ENCODE peak calls at places on chromosomes 13 and 19, in six cellular contexts. Q is left colon, S is astrocyte of the hippocampus, Z is fibroblast of the aortic adventitia, M is HEK293T, Y is choroid plexus epithelial cell. T is an unnamed sample.

GRCh38 chr19:50803633-50804419 is 13.6 kb downstream of the ACP4 start:
- DNase-seq in Q (no peak), S (peak; percentile 20), Z (peak; percentile 9), M (peak; percentile 55), Y (peak; percentile 22), T (no peak)

GRCh38 chr13:96214804-96215445 is 125.0 kb downstream of the HS6ST3 start:
- DNase-seq in Q (no peak), S (no peak), Z (peak; percentile 34), M (no peak), Y (no peak), T (no peak)

GRCh38 chr13:20528451-20528850 is 2.8 kb upstream of the CRYL1 start:
- DNase-seq in Q (no peak), S (no peak), Z (peak; percentile 27), M (no peak), Y (no peak), T (no peak)

GRCh38 chr19:46608178-46608577 is 7.0 kb downstream of the CALM3 start:
- DNase-seq in Q (no peak), S (no peak), Z (no peak), M (no peak), Y (no peak), T (no peak)

GRCh38 chr13:100051070-100051469 is 37.8 kb upstream of the PCCA start:
- DNase-seq in Q (no peak), S (no peak), Z (no peak), M (no peak), Y (no peak), T (no peak)

GRCh38 chr13:23467932-23468278 is 34.4 kb upstream of the SACS start:
- DNase-seq in Q (no peak), S (no peak), Z (no peak), M (no peak), Y (no peak), T (no peak)

GRCh38 chr19:33450689-33451088 is 70.9 kb downstream of the PEPD start:
- DNase-seq in Q (peak; percentile 4), S (no peak), Z (no peak), M (no peak), Y (no peak), T (no peak)

GRCh38 chr19:55640043-55640576 is 692 bp upstream of the ZNF580 start:
- DNase-seq in Q (peak; percentile 62), S (peak; percentile 82), Z (peak; percentile 63), M (peak; percentile 70), Y (peak; percentile 83), T (no peak)

GRCh38 chr19:15539638-15540037 is 31.3 kb downstream of the CYP4F22 start:
- DNase-seq in Q (no peak), S (no peak), Z (no peak), M (no peak), Y (no peak), T (no peak)

GRCh38 chr19:13953021-13953531 is 767 bp downstream of the DCAF15 start:
- DNase-seq in Q (peak; percentile 77), S (peak; percentile 65), Z (peak; percentile 57), M (no peak), Y (peak; percentile 45), T (no peak)

GRCh38 chr13:46612258-46612657 is 59.3 kb downstream of the LRCH1 start:
- DNase-seq in Q (no peak), S (no peak), Z (no peak), M (no peak), Y (no peak), T (no peak)

GRCh38 chr13:20231839-20232555 is at the start of gene GJB6:
- DNase-seq in Q (no peak), S (peak; percentile 18), Z (no peak), M (no peak), Y (no peak), T (no peak)

GRCh38 chr19:19406878-19407639 is 1.6 kb downstream of the GATAD2A start:
- DNase-seq in Q (peak; percentile 77), S (peak; percentile 63), Z (peak; percentile 53), M (no peak), Y (peak; percentile 52), T (no peak)

GRCh38 chr13:59771272-59771671 is 392.5 kb downstream of the DIAPH3 start:
- DNase-seq in Q (no peak), S (peak; percentile 35), Z (peak; percentile 66), M (no peak), Y (peak; percentile 59), T (no peak)

GRCh38 chr13:110268061-110268460 is 38.9 kb downstream of the COL4A1 start:
- DNase-seq in Q (no peak), S (no peak), Z (no peak), M (no peak), Y (no peak), T (no peak)

GRCh38 chr13:39892731-39893293 is 237.3 kb downstream of the COG6 start:
- DNase-seq in Q (no peak), S (no peak), Z (peak; percentile 99), M (no peak), Y (peak; percentile 66), T (no peak)

GRCh38 chr13:20658451-20658850 is 45.0 kb upstream of the IL17D start:
- DNase-seq in Q (no peak), S (no peak), Z (peak; percentile 37), M (no peak), Y (peak; percentile 6), T (no peak)

GRCh38 chr13:99041788-99042187 is 63.9 kb upstream of the DOCK9 start:
- DNase-seq in Q (no peak), S (no peak), Z (no peak), M (no peak), Y (no peak), T (no peak)